ENCODE peak calls at places on chromosomes 5 and 9, in eight cellular contexts. One of them, this sample, is unnamed.

GRCh38 chr9:93085676-93086075 is 10.3 kb upstream of the CARD19 start:
- DNase-seq in fibroblast of pulmonary artery: no peak
- DNase-seq in GM12878: no peak
- DNase-seq in psoas muscle: no peak
- DNase-seq in HFF-Myc: no peak
- DNase-seq in pancreas: no peak
- DNase-seq in cardiac fibroblast: no peak
- DNase-seq in AG04450: no peak
- DNase-seq in this sample: no peak

GRCh38 chr9:17793713-17794622 is 215.1 kb downstream of the SH3GL2 start:
- DNase-seq in fibroblast of pulmonary artery: peak; percentile 17
- DNase-seq in GM12878: no peak
- DNase-seq in psoas muscle: no peak
- DNase-seq in HFF-Myc: no peak
- DNase-seq in pancreas: no peak
- DNase-seq in cardiac fibroblast: peak; percentile 19
- DNase-seq in AG04450: no peak
- DNase-seq in this sample: no peak

GRCh38 chr9:93567271-93567959 is 9.0 kb upstream of the PHF2 start:
- DNase-seq in fibroblast of pulmonary artery: no peak
- DNase-seq in GM12878: no peak
- DNase-seq in psoas muscle: no peak
- DNase-seq in HFF-Myc: no peak
- DNase-seq in pancreas: no peak
- DNase-seq in cardiac fibroblast: no peak
- DNase-seq in AG04450: no peak
- DNase-seq in this sample: no peak

GRCh38 chr9:134375011-134375390 is 48.7 kb downstream of the RXRA start:
- DNase-seq in fibroblast of pulmonary artery: peak; percentile 28
- DNase-seq in GM12878: no peak
- DNase-seq in psoas muscle: peak; percentile 94
- DNase-seq in HFF-Myc: no peak
- DNase-seq in pancreas: peak; percentile 78
- DNase-seq in cardiac fibroblast: peak; percentile 49
- DNase-seq in AG04450: no peak
- DNase-seq in this sample: no peak

GRCh38 chr9:4741365-4742031 is 496 bp upstream of the AK3 start:
- DNase-seq in fibroblast of pulmonary artery: peak; percentile 11
- DNase-seq in GM12878: no peak
- DNase-seq in psoas muscle: no peak
- DNase-seq in HFF-Myc: no peak
- DNase-seq in pancreas: peak; percentile 66
- DNase-seq in cardiac fibroblast: peak; percentile 13
- DNase-seq in AG04450: no peak
- DNase-seq in this sample: no peak

GRCh38 chr5:9149988-9150387 is 395.9 kb downstream of the SEMA5A start:
- DNase-seq in fibroblast of pulmonary artery: peak; percentile 23
- DNase-seq in GM12878: no peak
- DNase-seq in psoas muscle: no peak
- DNase-seq in HFF-Myc: peak; percentile 82
- DNase-seq in pancreas: no peak
- DNase-seq in cardiac fibroblast: no peak
- DNase-seq in AG04450: peak; percentile 83
- DNase-seq in this sample: no peak

GRCh38 chr9:101050650-101051049 is 22.1 kb downstream of the PLPPR1 start:
- DNase-seq in fibroblast of pulmonary artery: no peak
- DNase-seq in GM12878: no peak
- DNase-seq in psoas muscle: no peak
- DNase-seq in HFF-Myc: no peak
- DNase-seq in pancreas: no peak
- DNase-seq in cardiac fibroblast: no peak
- DNase-seq in AG04450: no peak
- DNase-seq in this sample: no peak

GRCh38 chr5:103774736-103775135 is 212.1 kb upstream of the NUDT12 start:
- DNase-seq in fibroblast of pulmonary artery: no peak
- DNase-seq in GM12878: no peak
- DNase-seq in psoas muscle: no peak
- DNase-seq in HFF-Myc: no peak
- DNase-seq in pancreas: no peak
- DNase-seq in cardiac fibroblast: no peak
- DNase-seq in AG04450: no peak
- DNase-seq in this sample: no peak

GRCh38 chr5:37751227-37751626 is 88.6 kb downstream of the GDNF start:
- DNase-seq in fibroblast of pulmonary artery: no peak
- DNase-seq in GM12878: no peak
- DNase-seq in psoas muscle: no peak
- DNase-seq in HFF-Myc: no peak
- DNase-seq in pancreas: no peak
- DNase-seq in cardiac fibroblast: no peak
- DNase-seq in AG04450: no peak
- DNase-seq in this sample: no peak

GRCh38 chr5:57216714-57217113 is 42.9 kb downstream of the GPBP1 start:
- DNase-seq in fibroblast of pulmonary artery: peak; percentile 79
- DNase-seq in GM12878: no peak
- DNase-seq in psoas muscle: no peak
- DNase-seq in HFF-Myc: no peak
- DNase-seq in pancreas: no peak
- DNase-seq in cardiac fibroblast: peak; percentile 65
- DNase-seq in AG04450: no peak
- DNase-seq in this sample: peak; percentile 57

GRCh38 chr5:177362102-177362868 is 4.6 kb downstream of the RGS14 start:
- DNase-seq in fibroblast of pulmonary artery: no peak
- DNase-seq in GM12878: no peak
- DNase-seq in psoas muscle: no peak
- DNase-seq in HFF-Myc: no peak
- DNase-seq in pancreas: no peak
- DNase-seq in cardiac fibroblast: no peak
- DNase-seq in AG04450: no peak
- DNase-seq in this sample: no peak

GRCh38 chr5:128208436-128208835 is 124.9 kb downstream of the SLC12A2 start:
- DNase-seq in fibroblast of pulmonary artery: no peak
- DNase-seq in GM12878: no peak
- DNase-seq in psoas muscle: no peak
- DNase-seq in HFF-Myc: no peak
- DNase-seq in pancreas: no peak
- DNase-seq in cardiac fibroblast: no peak
- DNase-seq in AG04450: no peak
- DNase-seq in this sample: no peak

GRCh38 chr5:128213833-128214232 is 130.3 kb downstream of the SLC12A2 start:
- DNase-seq in fibroblast of pulmonary artery: no peak
- DNase-seq in GM12878: no peak
- DNase-seq in psoas muscle: no peak
- DNase-seq in HFF-Myc: no peak
- DNase-seq in pancreas: no peak
- DNase-seq in cardiac fibroblast: no peak
- DNase-seq in AG04450: no peak
- DNase-seq in this sample: no peak

GRCh38 chr5:128213340-128213739 is 129.8 kb downstream of the SLC12A2 start:
- DNase-seq in fibroblast of pulmonary artery: peak; percentile 89
- DNase-seq in GM12878: no peak
- DNase-seq in psoas muscle: no peak
- DNase-seq in HFF-Myc: peak; percentile 56
- DNase-seq in pancreas: no peak
- DNase-seq in cardiac fibroblast: peak; percentile 87
- DNase-seq in AG04450: no peak
- DNase-seq in this sample: no peak

GRCh38 chr5:128216285-128216684 is 132.7 kb downstream of the SLC12A2 start:
- DNase-seq in fibroblast of pulmonary artery: no peak
- DNase-seq in GM12878: no peak
- DNase-seq in psoas muscle: no peak
- DNase-seq in HFF-Myc: no peak
- DNase-seq in pancreas: no peak
- DNase-seq in cardiac fibroblast: no peak
- DNase-seq in AG04450: no peak
- DNase-seq in this sample: no peak

DNA sequence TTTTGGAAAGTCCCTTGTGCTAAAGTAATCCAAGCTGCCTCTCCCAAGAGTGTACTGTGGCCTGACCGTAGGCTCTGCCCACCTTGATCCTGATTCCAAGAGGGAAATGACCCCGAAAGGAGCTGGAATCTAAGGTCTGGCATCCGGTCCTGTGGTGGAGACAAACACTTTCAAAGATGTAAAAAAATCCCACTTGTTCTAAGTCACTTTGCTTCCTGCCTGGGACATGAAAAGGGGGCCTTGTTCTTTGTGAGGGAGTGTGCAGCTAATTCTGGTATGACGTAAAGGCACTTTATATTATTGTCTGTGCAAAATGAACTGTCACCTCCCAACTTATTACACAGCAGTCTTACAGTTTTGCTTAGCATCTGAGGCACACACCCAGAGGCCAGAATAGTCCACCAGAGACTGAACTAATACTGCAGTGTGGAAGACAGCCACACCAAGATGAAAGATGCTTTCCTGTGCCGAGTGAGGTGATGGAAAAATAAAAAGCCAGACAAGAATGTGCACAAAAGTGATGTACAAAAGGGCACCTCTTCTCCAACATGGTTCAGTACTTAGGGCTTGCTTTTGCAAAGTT is 128.7 kb downstream of the SLC12A2 start:
- DNase-seq in fibroblast of pulmonary artery: no peak
- DNase-seq in GM12878: no peak
- DNase-seq in psoas muscle: no peak
- DNase-seq in HFF-Myc: no peak
- DNase-seq in pancreas: no peak
- DNase-seq in cardiac fibroblast: no peak
- DNase-seq in AG04450: no peak
- DNase-seq in this sample: no peak
- TF ChIP-seq CTCF in fibroblast of pulmonary artery: no peak
- TF ChIP-seq CTCF in GM12878: no peak
- TF ChIP-seq CTCF in psoas muscle: no peak
- TF ChIP-seq CTCF in HFF-Myc: no peak
- TF ChIP-seq CTCF in pancreas: no peak
- TF ChIP-seq CTCF in cardiac fibroblast: no peak
- TF ChIP-seq CTCF in AG04450: no peak
- TF ChIP-seq CTCF in this sample: no peak

GRCh38 chr5:77631166-77631582 is 7.3 kb downstream of the OTP start:
- DNase-seq in fibroblast of pulmonary artery: no peak
- DNase-seq in GM12878: peak; percentile 82
- DNase-seq in psoas muscle: no peak
- DNase-seq in HFF-Myc: no peak
- DNase-seq in pancreas: no peak
- DNase-seq in cardiac fibroblast: no peak
- DNase-seq in AG04450: no peak
- DNase-seq in this sample: no peak
- H3K4me3 ChIP-seq in fibroblast of pulmonary artery: no peak overlapping the region
- H3K4me3 ChIP-seq in GM12878: peak overlapping the region; percentile 76
- H3K4me3 ChIP-seq in psoas muscle: peak overlapping the region; percentile 66
- H3K4me3 ChIP-seq in HFF-Myc: no peak overlapping the region
- H3K4me3 ChIP-seq in pancreas: no peak overlapping the region
- H3K4me3 ChIP-seq in cardiac fibroblast: no peak overlapping the region
- H3K4me3 ChIP-seq in AG04450: no peak overlapping the region
- H3K4me3 ChIP-seq in this sample: no peak overlapping the region

GRCh38 chr9:1959347-1959746 is 55.8 kb upstream of the SMARCA2 start:
- DNase-seq in fibroblast of pulmonary artery: no peak
- DNase-seq in GM12878: no peak
- DNase-seq in psoas muscle: no peak
- DNase-seq in HFF-Myc: no peak
- DNase-seq in pancreas: no peak
- DNase-seq in cardiac fibroblast: no peak
- DNase-seq in AG04450: no peak
- DNase-seq in this sample: no peak

GRCh38 chr9:1966725-1967366 is 48.3 kb upstream of the SMARCA2 start:
- DNase-seq in fibroblast of pulmonary artery: no peak
- DNase-seq in GM12878: no peak
- DNase-seq in psoas muscle: no peak
- DNase-seq in HFF-Myc: no peak
- DNase-seq in pancreas: no peak
- DNase-seq in cardiac fibroblast: no peak
- DNase-seq in AG04450: no peak
- DNase-seq in this sample: no peak

GRCh38 chr9:1962036-1962535 is 53.1 kb upstream of the SMARCA2 start:
- DNase-seq in fibroblast of pulmonary artery: no peak
- DNase-seq in GM12878: no peak
- DNase-seq in psoas muscle: no peak
- DNase-seq in HFF-Myc: no peak
- DNase-seq in pancreas: no peak
- DNase-seq in cardiac fibroblast: peak; percentile 3
- DNase-seq in AG04450: no peak
- DNase-seq in this sample: no peak

GRCh38 chr9:1960696-1961095 is 54.5 kb upstream of the SMARCA2 start:
- DNase-seq in fibroblast of pulmonary artery: no peak
- DNase-seq in GM12878: no peak
- DNase-seq in psoas muscle: no peak
- DNase-seq in HFF-Myc: no peak
- DNase-seq in pancreas: no peak
- DNase-seq in cardiac fibroblast: no peak
- DNase-seq in AG04450: no peak
- DNase-seq in this sample: no peak

DNA sequence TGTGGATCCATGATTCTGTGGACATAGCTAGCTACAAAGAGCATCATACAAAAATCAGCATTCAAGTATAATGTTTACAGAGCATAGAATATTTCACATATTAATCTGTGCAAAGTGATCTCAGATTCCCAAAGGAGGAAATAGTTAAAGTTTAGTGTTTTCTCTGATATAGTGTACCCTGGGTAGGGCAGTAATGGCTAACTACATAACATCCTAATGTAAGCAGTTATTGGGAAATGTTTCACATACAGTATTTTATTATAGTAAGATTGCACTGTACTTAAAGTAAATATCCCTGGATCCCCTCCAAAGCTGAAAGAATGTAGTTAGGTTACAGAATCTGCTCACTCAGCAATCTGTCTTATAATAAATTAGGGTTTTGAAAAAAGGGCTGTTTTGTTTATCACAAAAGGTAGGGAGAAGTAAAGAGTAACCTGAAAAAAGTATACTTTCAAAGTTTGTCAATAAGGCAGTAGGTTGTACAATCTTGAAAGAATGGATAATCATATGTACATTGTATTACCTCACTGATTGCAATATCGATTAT is 52.5 kb upstream of the SMARCA2 start:
- DNase-seq in fibroblast of pulmonary artery: no peak
- DNase-seq in GM12878: no peak
- DNase-seq in psoas muscle: no peak
- DNase-seq in HFF-Myc: no peak
- DNase-seq in pancreas: no peak
- DNase-seq in cardiac fibroblast: no peak
- DNase-seq in AG04450: no peak
- DNase-seq in this sample: no peak
- TF ChIP-seq CTCF in fibroblast of pulmonary artery: no peak
- TF ChIP-seq CTCF in GM12878: no peak
- TF ChIP-seq CTCF in psoas muscle: no peak
- TF ChIP-seq CTCF in HFF-Myc: no peak
- TF ChIP-seq CTCF in pancreas: no peak
- TF ChIP-seq CTCF in cardiac fibroblast: no peak
- TF ChIP-seq CTCF in AG04450: no peak
- TF ChIP-seq CTCF in this sample: no peak

DNA sequence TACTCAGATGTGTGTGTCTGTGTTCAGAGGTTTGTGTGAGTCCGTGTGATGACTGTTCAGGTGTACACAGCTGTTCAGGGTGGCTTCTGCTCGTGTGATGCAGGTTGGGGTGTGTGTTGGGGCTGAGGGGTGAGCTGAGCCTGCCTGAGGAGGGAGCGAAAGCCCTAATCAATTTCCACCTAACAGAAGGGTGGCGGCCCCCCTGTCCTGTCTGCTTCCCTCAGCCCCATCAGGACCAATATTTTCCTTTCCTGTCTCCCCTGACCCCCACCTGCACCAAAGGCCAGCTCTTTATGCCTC is 30.2 kb downstream of the LHX2 start:
- DNase-seq in fibroblast of pulmonary artery: no peak
- DNase-seq in GM12878: no peak
- DNase-seq in psoas muscle: no peak
- DNase-seq in HFF-Myc: no peak
- DNase-seq in pancreas: no peak
- DNase-seq in cardiac fibroblast: no peak
- DNase-seq in AG04450: no peak
- DNase-seq in this sample: no peak
- H3K4me3 ChIP-seq in fibroblast of pulmonary artery: no peak overlapping the region
- H3K4me3 ChIP-seq in GM12878: no peak overlapping the region
- H3K4me3 ChIP-seq in psoas muscle: no peak overlapping the region
- H3K4me3 ChIP-seq in HFF-Myc: no peak overlapping the region
- H3K4me3 ChIP-seq in pancreas: no peak overlapping the region
- H3K4me3 ChIP-seq in cardiac fibroblast: no peak overlapping the region
- H3K4me3 ChIP-seq in AG04450: no peak overlapping the region
- H3K4me3 ChIP-seq in this sample: no peak overlapping the region

This sample was measured in retinal pigment epithelial cell.